ENCODE peak calls at places on chromosomes 7 and 10, in seven cellular contexts. Q is left ventricle myocardium inferior, E is upper lobe of left lung, Z is cardiac muscle cell, R is heart right ventricle, M is mesendoderm, L is H9. D is an unnamed sample.

GRCh38 chr7:83517026-83517700 is 131.8 kb downstream of the SEMA3E start:
- DNase-seq in Q (no peak), E (no peak), Z (no peak), R (no peak), M (no peak), L (no peak), D (no peak)

GRCh38 chr7:98396768-98397167 is 4.1 kb downstream of the BAIAP2L1 start:
- DNase-seq in Q (no peak), E (no peak), Z (no peak), R (no peak), M (no peak), L (no peak), D (no peak)

GRCh38 chr10:48463318-48464003 is 141.4 kb downstream of the ARHGAP22 start:
- DNase-seq in Q (no peak), E (no peak), Z (peak; percentile 61), R (no peak), M (peak; percentile 73), L (peak; percentile 31), D (no peak)

GRCh38 chr7:64876792-64877713 is 26.0 kb upstream of the ZNF273 start:
- DNase-seq in Q (peak; percentile 55), E (peak; percentile 91), Z (peak; percentile 76), R (peak; percentile 71), M (peak; percentile 80), L (peak; percentile 27), D (peak; percentile 38)

GRCh38 chr7:82677064-82677463 is 233.5 kb upstream of the CACNA2D1 start:
- DNase-seq in Q (no peak), E (no peak), Z (no peak), R (no peak), M (peak; percentile 64), L (no peak), D (no peak)

GRCh38 chr7:149181136-149181790 is 14.1 kb upstream of the ZNF282 start:
- DNase-seq in Q (no peak), E (no peak), Z (no peak), R (no peak), M (no peak), L (no peak), D (no peak)

GRCh38 chr7:150375662-150376521 is 3.2 kb upstream of the ZNF775 start:
- DNase-seq in Q (no peak), E (no peak), Z (no peak), R (no peak), M (no peak), L (no peak), D (no peak)

GRCh38 chr10:15744217-15744865 is 24.6 kb upstream of the ITGA8 start:
- DNase-seq in Q (no peak), E (no peak), Z (peak; percentile 70), R (no peak), M (peak; percentile 83), L (peak; percentile 67), D (peak; percentile 33)

GRCh38 chr7:20194586-20194985 is 22.6 kb downstream of the MACC1 start:
- DNase-seq in Q (no peak), E (no peak), Z (no peak), R (no peak), M (no peak), L (no peak), D (no peak)

GRCh38 chr10:72525277-72525676 is 100.6 kb downstream of the MICU1 start:
- DNase-seq in Q (no peak), E (no peak), Z (no peak), R (no peak), M (no peak), L (no peak), D (no peak)

GRCh38 chr7:76080211-76080610 is 32.3 kb downstream of the MDH2 start:
- DNase-seq in Q (no peak), E (no peak), Z (no peak), R (no peak), M (no peak), L (no peak), D (no peak)

GRCh38 chr7:150370612-150371071 is 2.0 kb downstream of the REPIN1 start:
- DNase-seq in Q (no peak), E (no peak), Z (no peak), R (no peak), M (no peak), L (no peak), D (no peak)

GRCh38 chr7:129535896-129536295 is 33.6 kb downstream of the SMKR1 start:
- DNase-seq in Q (no peak), E (no peak), Z (no peak), R (no peak), M (no peak), L (no peak), D (no peak)

GRCh38 chr10:124053971-124054370 is 39.4 kb downstream of the CHST15 start:
- DNase-seq in Q (no peak), E (no peak), Z (no peak), R (no peak), M (peak; percentile 18), L (no peak), D (no peak)

GRCh38 chr10:93595378-93596288 is 5.4 kb downstream of the RBP4 start:
- DNase-seq in Q (no peak), E (no peak), Z (no peak), R (no peak), M (no peak), L (no peak), D (no peak)

GRCh38 chr10:45374451-45375052 is 536 bp downstream of the ALOX5 start:
- DNase-seq in Q (no peak), E (no peak), Z (no peak), R (peak; percentile 18), M (peak; percentile 33), L (no peak), D (peak; percentile 33)

GRCh38 chr7:107692501-107692900 is 31.9 kb downstream of the SLC26A4 start:
- DNase-seq in Q (no peak), E (no peak), Z (no peak), R (no peak), M (no peak), L (no peak), D (no peak)

GRCh38 chr10:17290226-17290625 is 62.2 kb downstream of the VIM start:
- DNase-seq in Q (no peak), E (no peak), Z (no peak), R (no peak), M (peak; percentile 55), L (no peak), D (no peak)

GRCh38 chr10:126294451-126294850 is 93.8 kb downstream of the ADAM12 start:
- DNase-seq in Q (no peak), E (no peak), Z (no peak), R (no peak), M (no peak), L (no peak), D (no peak)

GRCh38 chr10:27857616-27858015 is 112.0 kb upstream of the MKX start:
- DNase-seq in Q (no peak), E (no peak), Z (peak; percentile 65), R (no peak), M (no peak), L (no peak), D (no peak)

GRCh38 chr10:101375073-101375472 is 21.1 kb downstream of the BTRC start:
- DNase-seq in Q (no peak), E (no peak), Z (no peak), R (no peak), M (no peak), L (no peak), D (no peak)

GRCh38 chr10:13404305-13404759 is 56.2 kb upstream of the SEPHS1 start:
- DNase-seq in Q (no peak), E (no peak), Z (no peak), R (no peak), M (no peak), L (no peak), D (no peak)

GRCh38 chr10:100637785-100638184 is 102.0 kb downstream of the HIF1AN start:
- DNase-seq in Q (no peak), E (no peak), Z (peak; percentile 46), R (no peak), M (peak; percentile 93), L (peak; percentile 90), D (no peak)

GRCh38 chr10:38112159-38112558 is 18.0 kb downstream of the ZNF37A start:
- DNase-seq in Q (no peak), E (no peak), Z (peak; percentile 3), R (no peak), M (no peak), L (no peak), D (no peak)

GRCh38 chr7:42479452-42480303 is 242.7 kb upstream of the GLI3 start:
- DNase-seq in Q (no peak), E (no peak), Z (no peak), R (no peak), M (no peak), L (no peak), D (no peak)

DNA sequence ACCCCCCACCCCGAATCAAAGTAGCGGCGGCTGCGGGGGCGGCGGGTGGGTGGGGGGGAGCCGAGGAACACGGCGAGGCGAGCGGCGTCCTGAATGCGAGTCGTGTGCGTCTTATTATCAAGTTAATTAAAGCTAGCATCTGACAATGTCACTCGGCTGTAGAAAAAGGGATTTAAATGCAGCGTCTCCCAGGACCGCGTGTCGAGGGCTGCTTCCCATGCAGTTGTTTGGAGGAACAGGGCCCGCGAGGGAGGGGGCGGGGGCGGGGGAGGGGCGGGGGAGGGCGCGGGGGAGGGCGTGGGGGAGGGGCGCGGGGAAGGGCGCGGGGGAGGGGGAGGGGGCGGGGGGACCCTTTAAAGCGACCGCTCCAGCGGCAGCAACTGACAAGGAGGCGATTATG is 2.7 kb upstream of the UNCX start:
- DNase-seq in Q (no peak), E (no peak), Z (peak; percentile 22), R (no peak), M (peak; percentile 68), L (peak; percentile 70), D (no peak)
- H3K27me3 ChIP-seq in Q (peaks cover 100% of the 10 kb centered on the region), E (peaks cover 93% of the 10 kb centered on the region), Z (peaks cover 100% of the 10 kb centered on the region), R (peaks cover 100% of the 10 kb centered on the region), M (peaks cover 58% of the 10 kb centered on the region), L (peaks cover 72% of the 10 kb centered on the region), D (peaks cover 98% of the 10 kb centered on the region)

GRCh38 chr7:155680124-155680523 is 35.7 kb downstream of the RBM33 start:
- DNase-seq in Q (no peak), E (no peak), Z (no peak), R (no peak), M (no peak), L (no peak), D (no peak)
- H3K4me1 ChIP-seq in Q (peaks cover 56% of the 10 kb centered on the region), E (peaks cover 12% of the 10 kb centered on the region), Z (peaks cover 58% of the 10 kb centered on the region), R (peaks cover 45% of the 10 kb centered on the region), M (peaks cover 4% of the 10 kb centered on the region), L (no peaks in the 10 kb centered on the region), D (peaks cover 3% of the 10 kb centered on the region)

DNA sequence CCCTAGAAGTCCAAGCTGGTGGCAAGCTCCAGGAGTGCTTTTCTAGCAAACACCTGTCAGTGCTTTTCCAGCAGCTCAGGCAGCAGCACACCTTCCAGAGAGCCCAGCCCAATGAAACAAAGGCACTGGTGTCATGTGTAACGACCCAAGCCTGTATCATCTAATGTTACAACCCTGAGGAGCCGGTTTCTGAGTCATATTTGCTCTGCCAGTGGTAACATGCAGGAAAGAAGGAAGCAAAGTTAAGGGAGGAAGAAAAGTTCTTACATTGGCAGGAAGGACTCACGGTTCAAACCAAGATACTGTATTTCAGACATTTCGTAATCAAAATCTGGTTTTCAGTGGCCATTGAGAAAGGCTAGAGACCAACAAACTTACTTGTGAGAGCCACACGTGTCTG is at the start of gene ANKRD22:
- DNase-seq in Q (no peak), E (no peak), Z (no peak), R (no peak), M (peak; percentile 39), L (peak; percentile 47), D (no peak)
- H3K27ac ChIP-seq in Q (no peak within 1 kb of the TSS), E (peak within 1 kb of the TSS; percentile 71), Z (no peak within 1 kb of the TSS), R (peak within 1 kb of the TSS; percentile 24), M (no peak within 1 kb of the TSS), L (no peak within 1 kb of the TSS), D (no peak within 1 kb of the TSS)

DNA sequence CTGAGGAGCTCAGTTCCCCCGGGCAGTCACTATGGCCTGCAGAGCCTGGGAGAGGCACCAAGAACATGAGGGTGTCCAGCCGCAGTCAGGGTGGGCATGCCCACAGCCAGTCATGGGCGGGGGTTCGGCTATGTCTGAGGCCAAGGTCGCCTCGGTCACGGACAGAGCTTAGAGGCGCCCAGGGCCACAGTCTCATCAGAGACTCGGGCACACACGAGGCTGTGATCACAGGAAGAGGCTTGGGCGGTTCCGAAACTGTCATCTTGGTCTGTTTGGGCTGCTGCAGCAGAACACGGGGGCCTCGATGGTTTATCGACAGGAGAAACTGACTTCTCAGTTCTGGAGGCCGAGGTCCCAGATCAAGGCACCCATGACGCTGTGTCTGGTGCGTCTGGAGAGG is 9.7 kb downstream of the ADGRA1 start:
- DNase-seq in Q (no peak), E (peak; percentile 44), Z (no peak), R (no peak), M (no peak), L (no peak), D (peak; percentile 30)
- H3K27me3 ChIP-seq in Q (peaks cover 98% of the 10 kb centered on the region), E (peaks cover 3% of the 10 kb centered on the region), Z (peaks cover 51% of the 10 kb centered on the region), R (peaks cover 74% of the 10 kb centered on the region), M (no peaks in the 10 kb centered on the region), L (no peaks in the 10 kb centered on the region), D (peaks cover 34% of the 10 kb centered on the region)